ENCODE peak calls at places on chromosomes 12 and 14, in ten cellular contexts. One of them, this sample, is unnamed.

GRCh38 chr12:29743801-29744200 is 39.9 kb downstream of the TMTC1 start:
- ATAC-seq in CD4-positive, CD25-positive, alpha-beta regulatory T cell: no peak
- ATAC-seq in lung: no peak
- ATAC-seq in HepG2: no peak
- ATAC-seq in effector memory CD8-positive, alpha-beta T cell: no peak
- ATAC-seq in RWPE2: peak; percentile 72
- ATAC-seq in left cardiac atrium: no peak
- ATAC-seq in CD4-positive, alpha-beta T cell: no peak
- ATAC-seq in lower lobe of right lung: peak; percentile 63
- ATAC-seq in memory B cell: no peak
- ATAC-seq in this sample: no peak

GRCh38 chr12:10397311-10397710 is 7.5 kb upstream of the KLRK1 start:
- ATAC-seq in CD4-positive, CD25-positive, alpha-beta regulatory T cell: no peak
- ATAC-seq in lung: no peak
- ATAC-seq in HepG2: no peak
- ATAC-seq in effector memory CD8-positive, alpha-beta T cell: peak; percentile 28
- ATAC-seq in RWPE2: no peak
- ATAC-seq in left cardiac atrium: no peak
- ATAC-seq in CD4-positive, alpha-beta T cell: no peak
- ATAC-seq in lower lobe of right lung: no peak
- ATAC-seq in memory B cell: no peak
- ATAC-seq in this sample: no peak

GRCh38 chr12:69620077-69620476 is 9.4 kb upstream of the LRRC10 start:
- ATAC-seq in CD4-positive, CD25-positive, alpha-beta regulatory T cell: no peak
- ATAC-seq in lung: no peak
- ATAC-seq in HepG2: no peak
- ATAC-seq in effector memory CD8-positive, alpha-beta T cell: no peak
- ATAC-seq in RWPE2: no peak
- ATAC-seq in left cardiac atrium: no peak
- ATAC-seq in CD4-positive, alpha-beta T cell: no peak
- ATAC-seq in lower lobe of right lung: no peak
- ATAC-seq in memory B cell: no peak
- ATAC-seq in this sample: no peak

GRCh38 chr12:132814232-132814631 is 14.4 kb downstream of the GOLGA3 start:
- ATAC-seq in CD4-positive, CD25-positive, alpha-beta regulatory T cell: no peak
- ATAC-seq in lung: no peak
- ATAC-seq in HepG2: no peak
- ATAC-seq in effector memory CD8-positive, alpha-beta T cell: no peak
- ATAC-seq in RWPE2: no peak
- ATAC-seq in left cardiac atrium: no peak
- ATAC-seq in CD4-positive, alpha-beta T cell: no peak
- ATAC-seq in lower lobe of right lung: no peak
- ATAC-seq in memory B cell: no peak
- ATAC-seq in this sample: no peak

GRCh38 chr12:88996389-88996788 is 355.9 kb downstream of the DUSP6 start:
- ATAC-seq in CD4-positive, CD25-positive, alpha-beta regulatory T cell: no peak
- ATAC-seq in lung: no peak
- ATAC-seq in HepG2: no peak
- ATAC-seq in effector memory CD8-positive, alpha-beta T cell: no peak
- ATAC-seq in RWPE2: no peak
- ATAC-seq in left cardiac atrium: no peak
- ATAC-seq in CD4-positive, alpha-beta T cell: no peak
- ATAC-seq in lower lobe of right lung: no peak
- ATAC-seq in memory B cell: no peak
- ATAC-seq in this sample: no peak

GRCh38 chr12:127113945-127114344 is 1153.0 kb upstream of the TMEM132C start:
- ATAC-seq in CD4-positive, CD25-positive, alpha-beta regulatory T cell: no peak
- ATAC-seq in lung: no peak
- ATAC-seq in HepG2: no peak
- ATAC-seq in effector memory CD8-positive, alpha-beta T cell: no peak
- ATAC-seq in RWPE2: no peak
- ATAC-seq in left cardiac atrium: no peak
- ATAC-seq in CD4-positive, alpha-beta T cell: no peak
- ATAC-seq in lower lobe of right lung: no peak
- ATAC-seq in memory B cell: no peak
- ATAC-seq in this sample: no peak

GRCh38 chr14:37618498-37619041 is 23.1 kb downstream of the TTC6 start:
- ATAC-seq in CD4-positive, CD25-positive, alpha-beta regulatory T cell: no peak
- ATAC-seq in lung: no peak
- ATAC-seq in HepG2: peak; percentile 26
- ATAC-seq in effector memory CD8-positive, alpha-beta T cell: no peak
- ATAC-seq in RWPE2: no peak
- ATAC-seq in left cardiac atrium: no peak
- ATAC-seq in CD4-positive, alpha-beta T cell: no peak
- ATAC-seq in lower lobe of right lung: no peak
- ATAC-seq in memory B cell: no peak
- ATAC-seq in this sample: no peak

GRCh38 chr14:100748944-100749343 is 22.3 kb downstream of the DLK1 start:
- ATAC-seq in CD4-positive, CD25-positive, alpha-beta regulatory T cell: no peak
- ATAC-seq in lung: no peak
- ATAC-seq in HepG2: no peak
- ATAC-seq in effector memory CD8-positive, alpha-beta T cell: no peak
- ATAC-seq in RWPE2: no peak
- ATAC-seq in left cardiac atrium: no peak
- ATAC-seq in CD4-positive, alpha-beta T cell: no peak
- ATAC-seq in lower lobe of right lung: no peak
- ATAC-seq in memory B cell: no peak
- ATAC-seq in this sample: no peak

GRCh38 chr14:100012478-100012925 is 52.7 kb upstream of the EVL start:
- ATAC-seq in CD4-positive, CD25-positive, alpha-beta regulatory T cell: no peak
- ATAC-seq in lung: no peak
- ATAC-seq in HepG2: no peak
- ATAC-seq in effector memory CD8-positive, alpha-beta T cell: no peak
- ATAC-seq in RWPE2: peak; percentile 71
- ATAC-seq in left cardiac atrium: no peak
- ATAC-seq in CD4-positive, alpha-beta T cell: no peak
- ATAC-seq in lower lobe of right lung: no peak
- ATAC-seq in memory B cell: no peak
- ATAC-seq in this sample: no peak

GRCh38 chr12:105331805-105332251 is 1.3 kb downstream of the C12orf75 start:
- ATAC-seq in CD4-positive, CD25-positive, alpha-beta regulatory T cell: no peak
- ATAC-seq in lung: no peak
- ATAC-seq in HepG2: peak; percentile 56
- ATAC-seq in effector memory CD8-positive, alpha-beta T cell: peak; percentile 12
- ATAC-seq in RWPE2: peak; percentile 34
- ATAC-seq in left cardiac atrium: no peak
- ATAC-seq in CD4-positive, alpha-beta T cell: peak; percentile 22
- ATAC-seq in lower lobe of right lung: no peak
- ATAC-seq in memory B cell: no peak
- ATAC-seq in this sample: no peak

GRCh38 chr12:3727877-3728632 is 24.9 kb downstream of the CRACR2A start:
- ATAC-seq in CD4-positive, CD25-positive, alpha-beta regulatory T cell: peak; percentile 28
- ATAC-seq in lung: peak; percentile 48
- ATAC-seq in HepG2: no peak
- ATAC-seq in effector memory CD8-positive, alpha-beta T cell: peak; percentile 83
- ATAC-seq in RWPE2: no peak
- ATAC-seq in left cardiac atrium: peak; percentile 76
- ATAC-seq in CD4-positive, alpha-beta T cell: peak; percentile 67
- ATAC-seq in lower lobe of right lung: peak; percentile 59
- ATAC-seq in memory B cell: peak; percentile 47
- ATAC-seq in this sample: no peak